ENCODE peak calls at places on chromosomes 1 and 21, in six cellular contexts. One of them, this sample, is unnamed.
A peak's percentile ranks its signal among the peaks of the same experiment; 100 is the strongest.

GRCh38 chr1:151401125-151401788 is 1.9 kb downstream of the PSMB4 start:
- DNase-seq in CD8-positive, alpha-beta T cell: no peak
- DNase-seq in AG04450: no peak
- DNase-seq in MM.1S: no peak
- DNase-seq in neural progenitor cell: no peak
- DNase-seq in heart left ventricle: no peak
- DNase-seq in this sample: no peak

GRCh38 chr1:68202239-68202832 is 30.0 kb downstream of the WLS start:
- DNase-seq in MM.1S: no peak
- DNase-seq in AG04450: no peak
- DNase-seq in heart left ventricle: no peak
- DNase-seq in CD8-positive, alpha-beta T cell: no peak
- DNase-seq in neural progenitor cell: no peak
- DNase-seq in this sample: no peak

GRCh38 chr1:224399887-224400286 is 34.7 kb downstream of the WDR26 start:
- DNase-seq in AG04450: no peak
- DNase-seq in heart left ventricle: no peak
- DNase-seq in neural progenitor cell: no peak
- DNase-seq in CD8-positive, alpha-beta T cell: no peak
- DNase-seq in MM.1S: no peak
- DNase-seq in this sample: no peak

GRCh38 chr1:19643602-19644419 is at the start of gene NBL1:
- DNase-seq in heart left ventricle: peak; percentile 84
- DNase-seq in CD8-positive, alpha-beta T cell: peak; percentile 84
- DNase-seq in AG04450: no peak
- DNase-seq in MM.1S: no peak
- DNase-seq in neural progenitor cell: peak; percentile 63
- DNase-seq in this sample: peak; percentile 45

GRCh38 chr1:94316836-94317789 is 79.7 kb upstream of the ARHGAP29 start:
- DNase-seq in MM.1S: no peak
- DNase-seq in heart left ventricle: no peak
- DNase-seq in neural progenitor cell: no peak
- DNase-seq in AG04450: no peak
- DNase-seq in CD8-positive, alpha-beta T cell: no peak
- DNase-seq in this sample: peak; percentile 66

GRCh38 chr1:22453181-22453580 is 1.5 kb downstream of the ZBTB40 start:
- DNase-seq in AG04450: no peak
- DNase-seq in neural progenitor cell: no peak
- DNase-seq in heart left ventricle: no peak
- DNase-seq in CD8-positive, alpha-beta T cell: no peak
- DNase-seq in MM.1S: no peak
- DNase-seq in this sample: no peak

GRCh38 chr21:31335957-31336738 is 7.9 kb downstream of the TIAM1 start:
- DNase-seq in heart left ventricle: peak; percentile 30
- DNase-seq in neural progenitor cell: no peak
- DNase-seq in MM.1S: no peak
- DNase-seq in CD8-positive, alpha-beta T cell: no peak
- DNase-seq in AG04450: peak; percentile 68
- DNase-seq in this sample: peak; percentile 94

GRCh38 chr1:7014640-7014930 is 229.3 kb downstream of the CAMTA1 start:
- DNase-seq in neural progenitor cell: no peak
- DNase-seq in heart left ventricle: no peak
- DNase-seq in MM.1S: no peak
- DNase-seq in CD8-positive, alpha-beta T cell: no peak
- DNase-seq in AG04450: no peak
- DNase-seq in this sample: no peak

GRCh38 chr1:116416854-116417513 is 43.9 kb downstream of the ATP1A1 start:
- DNase-seq in CD8-positive, alpha-beta T cell: no peak
- DNase-seq in heart left ventricle: no peak
- DNase-seq in neural progenitor cell: no peak
- DNase-seq in AG04450: no peak
- DNase-seq in MM.1S: no peak
- DNase-seq in this sample: no peak

GRCh38 chr1:23951646-23952095 is 8.0 kb upstream of the PNRC2 start:
- DNase-seq in MM.1S: no peak
- DNase-seq in heart left ventricle: no peak
- DNase-seq in neural progenitor cell: no peak
- DNase-seq in AG04450: no peak
- DNase-seq in CD8-positive, alpha-beta T cell: no peak
- DNase-seq in this sample: peak; percentile 96

GRCh38 chr21:35291963-35292627 is 243.0 kb upstream of the RUNX1 start:
- DNase-seq in neural progenitor cell: no peak
- DNase-seq in MM.1S: no peak
- DNase-seq in heart left ventricle: no peak
- DNase-seq in AG04450: no peak
- DNase-seq in CD8-positive, alpha-beta T cell: no peak
- DNase-seq in this sample: no peak

GRCh38 chr1:29630756-29631155 is 394.4 kb downstream of the PTPRU start:
- DNase-seq in AG04450: no peak
- DNase-seq in CD8-positive, alpha-beta T cell: no peak
- DNase-seq in heart left ventricle: no peak
- DNase-seq in MM.1S: no peak
- DNase-seq in neural progenitor cell: no peak
- DNase-seq in this sample: no peak

GRCh38 chr1:101697057-101697456 is 299.7 kb downstream of the OLFM3 start:
- DNase-seq in MM.1S: peak; percentile 33
- DNase-seq in CD8-positive, alpha-beta T cell: no peak
- DNase-seq in heart left ventricle: no peak
- DNase-seq in AG04450: no peak
- DNase-seq in neural progenitor cell: no peak
- DNase-seq in this sample: peak; percentile 25

GRCh38 chr1:10031461-10031860 is 1.3 kb upstream of the UBE4B start:
- DNase-seq in CD8-positive, alpha-beta T cell: no peak
- DNase-seq in MM.1S: no peak
- DNase-seq in neural progenitor cell: no peak
- DNase-seq in AG04450: no peak
- DNase-seq in heart left ventricle: no peak
- DNase-seq in this sample: peak; percentile 76

GRCh38 chr21:37642493-37642892 is 273.8 kb downstream of the KCNJ6 start:
- DNase-seq in MM.1S: peak; percentile 69
- DNase-seq in neural progenitor cell: peak; percentile 78
- DNase-seq in heart left ventricle: no peak
- DNase-seq in AG04450: no peak
- DNase-seq in CD8-positive, alpha-beta T cell: peak; percentile 41
- DNase-seq in this sample: no peak

GRCh38 chr1:93446837-93447451 is 974 bp upstream of the FNBP1L start:
- DNase-seq in MM.1S: no peak
- DNase-seq in neural progenitor cell: no peak
- DNase-seq in CD8-positive, alpha-beta T cell: no peak
- DNase-seq in heart left ventricle: peak; percentile 45
- DNase-seq in AG04450: no peak
- DNase-seq in this sample: peak; percentile 21

GRCh38 chr1:10020668-10021067 is 12.1 kb upstream of the UBE4B start:
- DNase-seq in neural progenitor cell: no peak
- DNase-seq in heart left ventricle: no peak
- DNase-seq in CD8-positive, alpha-beta T cell: no peak
- DNase-seq in MM.1S: no peak
- DNase-seq in AG04450: no peak
- DNase-seq in this sample: peak; percentile 66

GRCh38 chr1:193553562-193553961 is 367.1 kb upstream of the B3GALT2 start:
- DNase-seq in MM.1S: no peak
- DNase-seq in CD8-positive, alpha-beta T cell: no peak
- DNase-seq in heart left ventricle: no peak
- DNase-seq in AG04450: no peak
- DNase-seq in neural progenitor cell: no peak
- DNase-seq in this sample: no peak

GRCh38 chr1:234114648-234115307 is 210.3 kb downstream of the SLC35F3 start:
- DNase-seq in CD8-positive, alpha-beta T cell: no peak
- DNase-seq in AG04450: peak; percentile 24
- DNase-seq in neural progenitor cell: peak; percentile 75
- DNase-seq in heart left ventricle: no peak
- DNase-seq in MM.1S: peak; percentile 59
- DNase-seq in this sample: peak; percentile 72

DNA sequence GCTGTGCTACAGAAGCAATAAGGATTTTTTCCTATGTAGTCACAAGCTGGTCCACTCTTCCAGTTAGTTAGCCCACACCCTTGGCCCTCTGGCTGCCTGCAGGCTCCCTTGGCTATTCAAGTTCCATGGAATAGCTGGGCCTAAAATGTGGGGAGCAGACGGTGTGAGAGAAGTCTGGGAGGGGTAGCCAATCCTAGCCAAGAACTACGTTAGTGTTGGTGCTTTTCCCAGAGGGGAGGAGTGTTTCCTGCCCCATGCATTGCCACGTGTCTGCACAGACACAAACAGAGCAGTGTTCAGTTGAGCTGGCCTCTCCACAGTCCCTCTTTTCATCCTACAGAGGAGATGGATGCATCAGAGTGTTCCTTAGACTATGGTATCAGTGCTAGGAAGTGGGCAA is 59.0 kb upstream of the IPO9 start:
- DNase-seq in MM.1S: no peak
- DNase-seq in neural progenitor cell: no peak
- DNase-seq in heart left ventricle: peak; percentile 61
- DNase-seq in CD8-positive, alpha-beta T cell: no peak
- DNase-seq in AG04450: no peak
- DNase-seq in this sample: peak; percentile 92
- TF ChIP-seq CTCF in MM.1S: no peak
- TF ChIP-seq CTCF in neural progenitor cell: no peak
- TF ChIP-seq CTCF in heart left ventricle: no peak
- TF ChIP-seq CTCF in CD8-positive, alpha-beta T cell: no peak
- TF ChIP-seq CTCF in AG04450: no peak
- TF ChIP-seq CTCF in this sample: no peak

GRCh38 chr1:28246427-28246832 is 10.5 kb downstream of the ATP5IF1 start:
- DNase-seq in heart left ventricle: no peak
- DNase-seq in neural progenitor cell: no peak
- DNase-seq in CD8-positive, alpha-beta T cell: peak; percentile 61
- DNase-seq in MM.1S: peak; percentile 76
- DNase-seq in AG04450: no peak
- DNase-seq in this sample: peak; percentile 53

GRCh38 chr1:28247603-28248272 is 11.6 kb upstream of the SESN2 start:
- DNase-seq in CD8-positive, alpha-beta T cell: no peak
- DNase-seq in AG04450: no peak
- DNase-seq in neural progenitor cell: no peak
- DNase-seq in MM.1S: no peak
- DNase-seq in heart left ventricle: no peak
- DNase-seq in this sample: no peak

GRCh38 chr1:28249013-28249870 is 10.1 kb upstream of the SESN2 start:
- DNase-seq in MM.1S: peak; percentile 40
- DNase-seq in neural progenitor cell: peak; percentile 50
- DNase-seq in heart left ventricle: peak; percentile 78
- DNase-seq in AG04450: no peak
- DNase-seq in CD8-positive, alpha-beta T cell: peak; percentile 45
- DNase-seq in this sample: peak; percentile 74

GRCh38 chr1:28248273-28249012 is 10.9 kb upstream of the SESN2 start:
- DNase-seq in MM.1S: peak; percentile 82
- DNase-seq in AG04450: peak; percentile 64
- DNase-seq in CD8-positive, alpha-beta T cell: peak; percentile 79
- DNase-seq in heart left ventricle: peak; percentile 82
- DNase-seq in neural progenitor cell: peak; percentile 81
- DNase-seq in this sample: peak; percentile 89

DNA sequence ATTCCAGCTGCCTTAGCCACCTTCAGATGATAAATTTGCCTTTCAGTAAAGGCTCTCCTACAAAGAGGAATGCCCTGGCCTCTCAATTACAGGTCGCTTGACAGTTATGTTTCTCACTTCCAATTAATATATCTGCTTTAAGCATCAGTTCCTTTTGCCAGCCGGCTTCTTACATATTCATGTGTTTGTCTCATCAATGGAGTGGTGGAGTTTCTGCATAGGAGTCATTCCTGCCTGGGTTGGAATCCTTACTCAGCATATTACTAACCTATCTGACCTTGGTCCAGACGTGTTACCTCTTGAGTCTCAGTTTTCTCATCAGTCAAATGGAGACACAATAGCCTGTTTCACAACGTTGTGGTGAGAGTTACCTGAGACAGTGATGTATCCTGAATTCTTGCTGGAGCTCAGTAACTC is 9.4 kb upstream of the SESN2 start:
- DNase-seq in AG04450: no peak
- DNase-seq in CD8-positive, alpha-beta T cell: no peak
- DNase-seq in heart left ventricle: no peak
- DNase-seq in MM.1S: no peak
- DNase-seq in neural progenitor cell: no peak
- DNase-seq in this sample: no peak
- H3K4me3 ChIP-seq in AG04450: no peak overlapping the region
- H3K4me3 ChIP-seq in CD8-positive, alpha-beta T cell: no peak overlapping the region
- H3K4me3 ChIP-seq in heart left ventricle: no peak overlapping the region
- H3K4me3 ChIP-seq in MM.1S: no peak overlapping the region
- H3K4me3 ChIP-seq in neural progenitor cell: no peak overlapping the region
- H3K4me3 ChIP-seq in this sample: no peak overlapping the region

GRCh38 chr1:157196245-157196543 is 58.0 kb upstream of the ETV3 start:
- DNase-seq in heart left ventricle: no peak
- DNase-seq in MM.1S: no peak
- DNase-seq in CD8-positive, alpha-beta T cell: no peak
- DNase-seq in AG04450: no peak
- DNase-seq in neural progenitor cell: no peak
- DNase-seq in this sample: no peak

GRCh38 chr1:157193219-157193618 is 55.0 kb upstream of the ETV3 start:
- DNase-seq in neural progenitor cell: no peak
- DNase-seq in MM.1S: no peak
- DNase-seq in heart left ventricle: no peak
- DNase-seq in CD8-positive, alpha-beta T cell: no peak
- DNase-seq in AG04450: no peak
- DNase-seq in this sample: no peak

GRCh38 chr1:157195521-157196244 is 57.5 kb upstream of the ETV3 start:
- DNase-seq in AG04450: no peak
- DNase-seq in heart left ventricle: no peak
- DNase-seq in neural progenitor cell: no peak
- DNase-seq in CD8-positive, alpha-beta T cell: no peak
- DNase-seq in MM.1S: no peak
- DNase-seq in this sample: no peak

GRCh38 chr1:157194739-157195520 is 56.7 kb upstream of the ETV3 start:
- DNase-seq in AG04450: no peak
- DNase-seq in heart left ventricle: no peak
- DNase-seq in neural progenitor cell: no peak
- DNase-seq in CD8-positive, alpha-beta T cell: no peak
- DNase-seq in MM.1S: no peak
- DNase-seq in this sample: no peak

DNA sequence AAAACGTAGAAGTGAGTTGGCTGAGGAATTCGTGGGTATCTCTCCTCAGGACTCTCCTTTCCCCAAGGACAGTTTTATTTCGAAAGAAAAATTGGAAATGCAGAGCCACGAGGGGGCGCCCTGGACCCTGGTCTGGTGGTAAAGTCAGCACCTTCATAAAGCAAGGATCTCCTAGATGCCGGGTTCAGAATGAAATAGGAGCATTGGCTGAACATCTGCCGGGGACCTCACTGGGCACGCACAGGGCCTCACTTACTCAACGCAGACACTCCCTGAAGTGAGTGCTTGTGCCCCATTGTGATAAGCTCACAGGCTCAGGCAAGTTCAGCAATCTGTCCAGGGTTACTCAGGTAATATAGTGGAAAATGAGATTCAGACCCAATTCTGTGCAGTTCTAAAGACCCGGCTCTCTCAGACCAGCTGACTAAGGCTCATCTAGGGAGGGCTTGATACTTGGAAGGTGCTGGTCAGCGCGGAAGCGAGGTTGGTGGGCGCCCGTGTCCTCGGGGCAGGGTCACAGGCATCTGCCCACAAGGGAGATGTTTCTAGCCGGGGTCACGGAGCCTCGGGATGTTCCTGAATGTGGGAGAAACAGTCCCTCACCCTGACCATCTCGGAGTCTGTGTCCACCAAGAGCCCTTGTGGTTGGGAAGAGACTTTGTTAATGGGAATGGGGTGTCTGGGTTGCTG is 55.7 kb upstream of the ETV3 start:
- DNase-seq in neural progenitor cell: peak; percentile 77
- DNase-seq in heart left ventricle: peak; percentile 43
- DNase-seq in CD8-positive, alpha-beta T cell: peak; percentile 32
- DNase-seq in MM.1S: peak; percentile 88
- DNase-seq in AG04450: peak; percentile 15
- DNase-seq in this sample: peak; percentile 71
- TF ChIP-seq CTCF in neural progenitor cell: peak; percentile 90
- TF ChIP-seq CTCF in heart left ventricle: peak; percentile 47
- TF ChIP-seq CTCF in CD8-positive, alpha-beta T cell: peak; percentile 66
- TF ChIP-seq CTCF in MM.1S: peak; percentile 90
- TF ChIP-seq CTCF in AG04450: peak; percentile 73
- TF ChIP-seq CTCF in this sample: peak; percentile 64

GRCh38 chr1:1540015-1540816 is at the start of gene TMEM240:
- DNase-seq in CD8-positive, alpha-beta T cell: peak; percentile 60
- DNase-seq in heart left ventricle: peak; percentile 87
- DNase-seq in MM.1S: no peak
- DNase-seq in AG04450: peak; percentile 32
- DNase-seq in neural progenitor cell: peak; percentile 92
- DNase-seq in this sample: peak; percentile 87
- H3K4me3 ChIP-seq in CD8-positive, alpha-beta T cell: no peak within 1 kb of the TSS
- H3K4me3 ChIP-seq in heart left ventricle: peak within 1 kb of the TSS; percentile 93
- H3K4me3 ChIP-seq in MM.1S: no peak within 1 kb of the TSS
- H3K4me3 ChIP-seq in AG04450: peak within 1 kb of the TSS; percentile 69
- H3K4me3 ChIP-seq in neural progenitor cell: peak within 1 kb of the TSS; percentile 59
- H3K4me3 ChIP-seq in this sample: peak within 1 kb of the TSS; percentile 54

This sample was measured in cardiac fibroblast.